ENCODE peak calls at places on chromosomes 12 and 14, in nine cellular contexts. B is osteocyte; H is mammary epithelial cell; L is CD4-positive, alpha-beta T cell; R is GM13977; F is brain microvascular endothelial cell; O is WTC11; I is neural progenitor cell; G is progenitor cell of endocrine pancreas. S is an unnamed sample.
A peak's percentile ranks its signal among the peaks of the same experiment; 100 is the strongest.

GRCh38 chr12:79681008-79681590 is 9.7 kb downstream of the PAWR start:
- DNase-seq in B (no peak), I (no peak), F (peak; percentile 74), G (no peak), O (no peak), H (peak; percentile 79), L (no peak), R (no peak), S (no peak)

GRCh38 chr14:75844486-75844885 is 137.3 kb downstream of the TGFB3 start:
- DNase-seq in G (no peak), I (no peak), O (no peak), F (no peak), B (no peak), L (no peak), R (no peak), H (no peak), S (no peak)

GRCh38 chr12:67981236-67982164 is 7.7 kb upstream of the IFNG-AS1 start:
- DNase-seq in H (peak; percentile 87), B (no peak), L (no peak), I (no peak), R (no peak), O (no peak), G (no peak), F (peak; percentile 94), S (no peak)

GRCh38 chr14:61578745-61579144 is 116.6 kb upstream of the HIF1A start:
- DNase-seq in L (no peak), O (no peak), R (no peak), F (no peak), B (no peak), H (no peak), I (no peak), G (no peak), S (no peak)

GRCh38 chr12:2465681-2466080 is 329.1 kb upstream of the FKBP4 start:
- DNase-seq in B (no peak), I (no peak), O (no peak), L (no peak), G (no peak), R (no peak), H (no peak), F (no peak), S (no peak)

GRCh38 chr14:105499256-105500035 is 8.4 kb downstream of the TEDC1 start:
- DNase-seq in R (no peak), G (no peak), H (no peak), B (peak; percentile 86), L (no peak), F (no peak), O (no peak), I (no peak), S (no peak)

GRCh38 chr12:121167232-121167820 is 34.6 kb downstream of the P2RX7 start:
- DNase-seq in G (no peak), B (no peak), F (no peak), L (no peak), I (no peak), O (no peak), R (no peak), H (no peak), S (no peak)

GRCh38 chr12:54612216-54612750 is 22.4 kb downstream of the LACRT start:
- DNase-seq in R (no peak), O (no peak), G (no peak), F (no peak), I (no peak), B (no peak), L (no peak), H (no peak), S (no peak)

GRCh38 chr12:70007687-70008086 is 182.7 kb downstream of the MYRFL start:
- DNase-seq in B (no peak), L (no peak), F (no peak), I (no peak), H (peak; percentile 59), G (no peak), O (no peak), R (no peak), S (no peak)

GRCh38 chr12:27422697-27423096 is 23.8 kb upstream of the SMCO2 start:
- DNase-seq in L (no peak), I (no peak), G (no peak), R (no peak), B (no peak), H (no peak), O (no peak), F (no peak), S (no peak)

GRCh38 chr12:25438638-25439037 is 114.4 kb downstream of the LMNTD1 start:
- DNase-seq in O (no peak), F (peak; percentile 22), L (no peak), H (no peak), B (no peak), R (no peak), I (no peak), G (no peak), S (no peak)

GRCh38 chr12:34406228-34406995 is 384.1 kb downstream of the ALG10 start:
- DNase-seq in L (no peak), H (no peak), G (peak; percentile 9), F (no peak), B (peak; percentile 76), R (no peak), O (peak; percentile 3), I (no peak), S (peak; percentile 18)

GRCh38 chr12:75585309-75585708 is 73.9 kb upstream of the KRR1 start:
- DNase-seq in F (peak; percentile 79), H (peak; percentile 63), R (no peak), G (no peak), B (no peak), I (no peak), L (no peak), O (no peak), S (no peak)

GRCh38 chr12:19036673-19037357 is 92.7 kb upstream of the PLEKHA5 start:
- DNase-seq in L (no peak), I (no peak), B (no peak), H (no peak), O (no peak), R (no peak), G (no peak), F (peak; percentile 39), S (no peak)

GRCh38 chr12:66931091-66931490 is 252.2 kb upstream of the GRIP1 start:
- DNase-seq in F (no peak), H (no peak), O (no peak), L (no peak), R (no peak), G (no peak), I (no peak), B (no peak), S (no peak)

GRCh38 chr12:66929121-66929520 is 250.2 kb upstream of the GRIP1 start:
- DNase-seq in R (peak; percentile 7), G (no peak), L (no peak), H (no peak), F (no peak), I (no peak), O (no peak), B (no peak), S (no peak)

GRCh38 chr12:66934289-66934688 is 255.4 kb upstream of the GRIP1 start:
- DNase-seq in L (no peak), B (no peak), H (no peak), O (no peak), R (no peak), I (no peak), G (no peak), F (no peak), S (no peak)

DNA sequence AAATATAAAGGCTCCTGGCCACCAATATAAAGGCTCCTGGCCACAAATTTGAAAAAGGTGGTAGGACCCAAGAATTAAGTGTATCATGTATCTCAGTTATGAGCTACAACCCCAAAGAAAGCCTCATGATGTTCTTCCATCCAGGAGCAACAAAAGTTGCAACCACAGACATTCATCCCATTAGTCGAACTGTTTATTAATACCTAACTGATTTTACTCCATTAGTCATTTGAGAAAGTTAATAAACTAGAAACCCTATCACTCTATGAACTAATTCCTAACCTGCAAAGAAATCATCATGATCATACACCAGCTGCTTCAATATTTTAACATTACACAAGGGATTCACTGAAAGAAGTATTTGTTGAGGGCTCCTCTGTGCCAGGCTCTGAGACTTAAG is 253.2 kb upstream of the GRIP1 start:
- DNase-seq in H (no peak), L (no peak), B (no peak), R (no peak), I (no peak), G (no peak), O (no peak), F (no peak), S (no peak)
- TF ChIP-seq CTCF in H (no peak), L (no peak), B (no peak), R (no peak), I (no peak), G (no peak), O (no peak), F (no peak), S (no peak)

DNA sequence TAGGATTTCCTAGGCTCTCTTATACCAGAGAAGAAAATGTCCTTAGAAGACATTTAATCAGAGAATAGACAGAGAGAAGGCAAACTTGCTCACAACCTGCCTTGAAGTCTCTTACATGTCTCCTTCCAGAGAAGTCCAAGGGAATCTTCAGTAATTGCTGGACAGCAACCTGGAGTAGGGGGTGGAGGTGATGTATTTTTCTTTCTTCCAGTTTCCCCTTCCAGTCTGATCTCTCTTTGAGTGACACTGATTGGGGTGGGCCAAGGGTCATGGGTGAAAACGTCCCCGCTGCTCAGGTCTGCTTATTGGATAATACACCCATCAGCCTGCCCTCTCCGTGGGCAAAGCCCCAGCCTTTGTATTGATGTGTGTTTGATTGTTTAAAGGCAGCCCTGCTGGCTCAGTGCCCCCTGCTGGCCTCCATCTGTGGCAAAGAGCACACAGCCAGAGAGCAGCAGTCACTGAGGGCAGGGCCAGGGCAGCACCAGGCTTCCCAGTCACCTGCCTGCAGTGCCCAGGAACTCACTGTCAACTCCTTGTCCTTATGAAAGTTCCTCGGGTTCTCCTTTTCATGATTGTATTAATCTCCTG is 35.7 kb upstream of the ATP2A2 start:
- DNase-seq in O (peak; percentile 57), B (no peak), L (peak; percentile 33), H (no peak), I (peak; percentile 55), G (no peak), R (peak; percentile 56), F (no peak), S (no peak)
- TF ChIP-seq CTCF in O (no peak), B (peak; percentile 7), L (peak; percentile 65), H (peak; percentile 41), I (peak; percentile 43), G (peak; percentile 26), R (peak; percentile 79), F (peak; percentile 76), S (peak; percentile 75)

GRCh38 chr14:25150934-25151790 is 101.2 kb upstream of the STXBP6 start:
- DNase-seq in L (no peak), F (peak; percentile 2), B (no peak), G (no peak), I (peak; percentile 63), R (peak; percentile 45), H (peak; percentile 32), O (no peak), S (no peak)
- TF ChIP-seq CTCF in L (peak; percentile 85), F (peak; percentile 59), B (peak; percentile 79), G (peak; percentile 86), I (peak; percentile 84), R (peak; percentile 73), H (peak; percentile 63), O (peak; percentile 40), S (peak; percentile 85)

DNA sequence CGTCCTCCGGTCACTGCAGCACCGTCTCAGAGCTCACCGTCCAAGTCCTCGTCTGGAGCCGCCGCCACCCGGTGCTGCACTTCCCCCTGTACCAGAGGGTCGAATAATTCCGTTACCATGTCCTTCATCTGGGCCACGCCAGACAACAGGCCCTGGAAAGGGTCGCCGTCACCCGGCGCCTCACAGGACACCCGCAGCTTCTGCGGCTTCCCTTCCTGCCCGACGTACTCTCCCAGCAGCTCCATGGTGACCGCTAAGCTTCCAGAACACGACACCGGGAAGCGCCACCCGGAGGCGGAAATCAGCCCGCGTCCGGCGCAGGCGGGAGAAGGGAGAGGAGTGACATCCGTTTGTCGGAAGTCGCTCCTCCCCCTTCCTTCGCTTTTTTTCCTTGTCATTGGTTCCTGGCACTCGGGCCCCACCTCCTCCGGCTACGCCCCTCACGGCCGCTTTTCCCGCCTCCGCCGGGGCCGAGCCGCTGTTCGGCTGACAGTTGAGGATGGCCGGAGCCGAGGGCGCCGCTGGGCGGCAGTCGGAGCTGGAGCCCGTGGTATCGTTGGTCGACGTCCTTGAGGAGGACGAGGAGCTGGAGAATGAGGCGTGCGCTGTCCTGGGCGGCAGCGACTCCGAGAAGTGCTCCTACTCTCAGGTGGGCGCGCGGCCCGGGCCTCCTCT is at the start of the genes GON7 and UBR7:
- DNase-seq in F (peak; percentile 97), O (peak; percentile 97), G (peak; percentile 95), H (peak; percentile 97), L (peak; percentile 84), R (peak; percentile 92), I (peak; percentile 98), B (peak; percentile 98), S (peak; percentile 92)
- TF ChIP-seq CTCF in F (peak; percentile 40), O (no peak), G (no peak), H (peak; percentile 11), L (peak; percentile 21), R (peak; percentile 49), I (peak; percentile 27), B (no peak), S (peak; percentile 46)

S was measured in CD14-positive monocyte.